ENCODE peak calls at places on chromosomes 6 and 20, in ten cellular contexts. T, Q, E, C, S, W, F, I, P and O are unnamed samples.

GRCh38 chr6:142886431-142887170 is 58.4 kb downstream of the HIVEP2 start:
- DNase-seq in T (no peak), Q (peak), E (no peak), C (peak), S (no peak), W (peak), F (peak), I (peak), P (no peak), O (no peak)

GRCh38 chr6:16773376-16773775 is 12.1 kb upstream of the ATXN1 start:
- DNase-seq in T (no peak), Q (no peak), E (no peak), C (no peak), S (no peak), W (no peak), F (no peak), I (no peak), P (no peak), O (no peak)

GRCh38 chr6:912871-913663 is 220.1 kb upstream of the EXOC2 start:
- DNase-seq in T (no peak), Q (peak), E (no peak), C (no peak), S (no peak), W (no peak), F (peak), I (peak), P (no peak), O (no peak)

GRCh38 chr20:62751551-62752150 is 43.0 kb downstream of the NTSR1 start:
- DNase-seq in T (peak), Q (no peak), E (no peak), C (no peak), S (no peak), W (no peak), F (no peak), I (no peak), P (peak), O (peak)

GRCh38 chr20:6829510-6830116 is 62.1 kb downstream of the BMP2 start:
- DNase-seq in T (no peak), Q (peak), E (no peak), C (no peak), S (no peak), W (no peak), F (no peak), I (no peak), P (no peak), O (no peak)

GRCh38 chr6:113978084-113978675 is 7.2 kb upstream of the HDAC2 start:
- DNase-seq in T (no peak), Q (no peak), E (no peak), C (no peak), S (no peak), W (no peak), F (no peak), I (no peak), P (no peak), O (no peak)

GRCh38 chr20:17138237-17138636 is 88.6 kb upstream of the PCSK2 start:
- DNase-seq in T (no peak), Q (no peak), E (no peak), C (no peak), S (no peak), W (no peak), F (no peak), I (no peak), P (no peak), O (no peak)

GRCh38 chr6:44594471-44594870 is 207.0 kb downstream of the CDC5L start:
- DNase-seq in T (no peak), Q (no peak), E (no peak), C (no peak), S (no peak), W (no peak), F (no peak), I (no peak), P (no peak), O (no peak)

GRCh38 chr6:132499757-132500156 is 13.2 kb downstream of the STX7 start:
- DNase-seq in T (no peak), Q (no peak), E (no peak), C (no peak), S (no peak), W (no peak), F (no peak), I (no peak), P (no peak), O (no peak)

GRCh38 chr6:149335924-149336323 is 18.4 kb downstream of the TAB2 start:
- DNase-seq in T (no peak), Q (no peak), E (peak), C (no peak), S (no peak), W (peak), F (peak), I (peak), P (no peak), O (no peak)

GRCh38 chr6:141744194-141744925 is 388.4 kb upstream of the GJE1 start:
- DNase-seq in T (no peak), Q (no peak), E (no peak), C (peak), S (no peak), W (no peak), F (no peak), I (no peak), P (no peak), O (no peak)

GRCh38 chr20:36988494-36988966 is 37.0 kb upstream of the SAMHD1 start:
- DNase-seq in T (no peak), Q (no peak), E (peak), C (peak), S (no peak), W (no peak), F (peak), I (peak), P (no peak), O (no peak)

GRCh38 chr6:98014791-98015201 is 731.8 kb upstream of the MMS22L start:
- DNase-seq in T (no peak), Q (no peak), E (no peak), C (peak), S (no peak), W (no peak), F (no peak), I (no peak), P (no peak), O (peak)

GRCh38 chr6:27575594-27576361 is 102.9 kb upstream of the ZNF184 start:
- DNase-seq in T (no peak), Q (peak), E (no peak), C (no peak), S (no peak), W (no peak), F (peak), I (peak), P (no peak), O (no peak)

GRCh38 chr6:30311101-30311500 is 15.6 kb upstream of the TRIM39 start:
- DNase-seq in T (no peak), Q (no peak), E (no peak), C (no peak), S (no peak), W (no peak), F (no peak), I (no peak), P (no peak), O (no peak)

GRCh38 chr20:6632187-6632586 is 135.3 kb upstream of the BMP2 start:
- DNase-seq in T (peak), Q (no peak), E (peak), C (no peak), S (no peak), W (no peak), F (peak), I (no peak), P (no peak), O (peak)

GRCh38 chr6:29702519-29703103 is 20.6 kb upstream of the HLA-F start:
- DNase-seq in T (peak), Q (peak), E (peak), C (peak), S (no peak), W (no peak), F (peak), I (peak), P (peak), O (no peak)

GRCh38 chr20:56187791-56188190 is 60.7 kb upstream of the MC3R start:
- DNase-seq in T (no peak), Q (peak), E (no peak), C (peak), S (no peak), W (no peak), F (peak), I (no peak), P (no peak), O (peak)